ENCODE peak calls at places on chromosomes 13 and 19, in seven cellular contexts. A is NCI-H1436; V is BJ; T is NCI-H187; W is HTR-8/SVneo; Q is stimulated activated CD8-positive, alpha-beta memory T cell treated with anti-CD3 and anti-CD28 coated beads, Interleukin-4, amount 100 ng/mL, for 1 hour; X is activated CD4-positive, alpha-beta T cell treated with anti-CD3 and anti-CD28 coated beads, Interleukin-2, amount 50 U/mL, for 4 hours. P is an unnamed sample.

GRCh38 chr19:13063461-13064091 is 39.1 kb downstream of the LYL1 start:
- DNase-seq in W (no peak), Q (no peak), X (no peak), V (no peak), A (no peak), T (no peak), P (no peak)

GRCh38 chr13:48146122-48146521 is 51.2 kb upstream of the MED4 start:
- DNase-seq in A (no peak), Q (no peak), W (no peak), T (no peak), V (no peak), X (no peak), P (no peak)

GRCh38 chr13:39496487-39496998 is 106.5 kb downstream of the LHFPL6 start:
- DNase-seq in T (no peak), A (no peak), X (no peak), W (no peak), V (no peak), Q (no peak), P (no peak)

GRCh38 chr19:18321729-18322091 is 1.2 kb downstream of the LSM4 start:
- DNase-seq in V (no peak), T (no peak), Q (no peak), A (no peak), W (no peak), X (no peak), P (no peak)

GRCh38 chr13:31012285-31013024 is 80.0 kb downstream of the TEX26 start:
- DNase-seq in X (no peak), V (no peak), W (peak), Q (no peak), T (no peak), A (no peak), P (peak)

GRCh38 chr19:3683405-3683865 is 16.8 kb downstream of the PIP5K1C start:
- DNase-seq in X (no peak), A (no peak), V (no peak), W (no peak), T (no peak), Q (no peak), P (no peak)

GRCh38 chr13:34682406-34682805 is 259.7 kb upstream of the NBEA start:
- DNase-seq in A (no peak), T (no peak), V (no peak), X (no peak), W (no peak), Q (no peak), P (no peak)

GRCh38 chr13:114268344-114269280 is 12.8 kb upstream of the UPF3A start:
- DNase-seq in W (no peak), V (no peak), X (no peak), Q (no peak), A (peak), T (no peak), P (no peak)

GRCh38 chr19:283395-283794 is 7.8 kb downstream of the PLPP2 start:
- DNase-seq in W (no peak), X (no peak), Q (no peak), V (no peak), T (no peak), A (no peak), P (no peak)

GRCh38 chr13:78608254-78608704 is 4.9 kb upstream of the POU4F1 start:
- DNase-seq in V (no peak), W (no peak), T (no peak), Q (no peak), A (no peak), X (no peak), P (no peak)

GRCh38 chr19:8005534-8006256 is at the start of gene ELAVL1:
- DNase-seq in W (peak), T (peak), Q (peak), X (peak), A (peak), V (no peak), P (peak)

GRCh38 chr19:41219924-41220567 is 1.0 kb downstream of the AXL start:
- DNase-seq in W (peak), V (no peak), Q (no peak), T (no peak), X (no peak), A (no peak), P (no peak)

GRCh38 chr13:44759222-44759721 is 183.1 kb upstream of the TSC22D1 start:
- DNase-seq in V (no peak), A (peak), T (peak), W (no peak), X (no peak), Q (no peak), P (no peak)

GRCh38 chr13:113918981-113919646 is 54.8 kb downstream of the C13orf46 start:
- DNase-seq in A (no peak), Q (no peak), T (no peak), X (no peak), V (no peak), W (no peak), P (no peak)

GRCh38 chr13:23384111-23384510 is 49.4 kb downstream of the SACS start:
- DNase-seq in A (no peak), T (no peak), Q (no peak), X (no peak), W (no peak), V (no peak), P (peak)

GRCh38 chr13:48891586-48891985 is 84.1 kb upstream of the FNDC3A start:
- DNase-seq in X (no peak), V (no peak), W (no peak), T (no peak), A (no peak), Q (no peak), P (no peak)

GRCh38 chr19:10503002-10503789 is at the start of gene KEAP1:
- DNase-seq in V (no peak), X (peak), Q (no peak), T (no peak), W (peak), A (peak), P (peak)

GRCh38 chr13:19984430-19985218 is 26.1 kb downstream of the ZMYM2 start:
- DNase-seq in X (no peak), V (no peak), A (no peak), W (peak), T (no peak), Q (no peak), P (no peak)

GRCh38 chr13:56352901-56353300 is 787.8 kb upstream of the PRR20A start:
- DNase-seq in W (no peak), A (no peak), X (no peak), Q (no peak), T (no peak), V (no peak), P (no peak)

GRCh38 chr19:35176183-35176570 is 21.6 kb downstream of the FXYD5 start:
- DNase-seq in X (no peak), W (no peak), T (no peak), Q (no peak), A (no peak), V (no peak), P (no peak)

GRCh38 chr19:13209797-13210775 is 59.9 kb downstream of the IER2 start:
- DNase-seq in W (no peak), A (no peak), X (no peak), Q (no peak), V (no peak), T (no peak), P (no peak)

GRCh38 chr13:31968473-31968872 is 63.1 kb upstream of the FRY start:
- DNase-seq in V (no peak), A (no peak), T (no peak), W (no peak), X (no peak), Q (no peak), P (no peak)

GRCh38 chr13:76992548-76993001 is 694 bp downstream of the CLN5 start:
- DNase-seq in V (no peak), T (peak), W (no peak), A (no peak), Q (no peak), X (peak), P (peak)

GRCh38 chr19:49396738-49397505 is 8.9 kb downstream of the KASH5 start:
- DNase-seq in Q (no peak), X (no peak), V (no peak), T (no peak), A (no peak), W (no peak), P (no peak)

GRCh38 chr13:70622785-70623184 is 514.5 kb upstream of the KLHL1 start:
- DNase-seq in W (no peak), X (no peak), Q (no peak), T (no peak), A (no peak), V (no peak), P (no peak)

GRCh38 chr13:46622013-46622917 is 69.3 kb downstream of the LRCH1 start:
- DNase-seq in X (no peak), W (no peak), A (peak), T (no peak), V (no peak), Q (no peak), P (no peak)

GRCh38 chr13:73998631-73999030 is 135.6 kb downstream of the KLF12 start:
- DNase-seq in V (no peak), X (no peak), A (no peak), W (no peak), T (no peak), Q (no peak), P (no peak)

GRCh38 chr13:46778879-46779278 is 18.1 kb downstream of the ESD start:
- DNase-seq in X (no peak), T (no peak), Q (no peak), V (peak), A (no peak), W (no peak), P (no peak)

GRCh38 chr19:33239223-33239975 is 13.7 kb upstream of the SLC7A10 start:
- DNase-seq in A (no peak), V (no peak), T (no peak), W (no peak), Q (no peak), X (no peak), P (no peak)

P was measured in stimulated activated naive B cell treated with anti-CD40 and anti-IgM and Interleukin-4, amounts not matched to agents 10 μg/mL and 1 μg/mL and 100 μg/mL, for 72 hours.